ENCODE peak calls at places on chromosomes 13 and 19, in five cellular contexts. One of them, this sample, is unnamed.

GRCh38 chr13:44231786-44232516 is 141.7 kb upstream of the SERP2 start:
- DNase-seq in H9: peak
- DNase-seq in mesenchymal stem cell: peak
- DNase-seq in H1: peak
- DNase-seq in trophoblast cell: peak
- DNase-seq in this sample: peak

GRCh38 chr19:54478677-54479266 is 5.7 kb upstream of the CDC42EP5 start:
- DNase-seq in H9: peak
- DNase-seq in mesenchymal stem cell: peak
- DNase-seq in H1: peak
- DNase-seq in trophoblast cell: peak
- DNase-seq in this sample: peak

GRCh38 chr13:106369091-106369490 is 166.4 kb downstream of the EFNB2 start:
- DNase-seq in H9: no peak
- DNase-seq in mesenchymal stem cell: no peak
- DNase-seq in H1: no peak
- DNase-seq in trophoblast cell: no peak
- DNase-seq in this sample: peak

GRCh38 chr13:76709851-76710250 is 176.4 kb downstream of the KCTD12 start:
- DNase-seq in H9: no peak
- DNase-seq in mesenchymal stem cell: no peak
- DNase-seq in H1: no peak
- DNase-seq in trophoblast cell: no peak
- DNase-seq in this sample: no peak

GRCh38 chr13:84433024-84433423 is 550.8 kb upstream of the SLITRK1 start:
- DNase-seq in H9: no peak
- DNase-seq in mesenchymal stem cell: peak
- DNase-seq in H1: no peak
- DNase-seq in trophoblast cell: no peak
- DNase-seq in this sample: no peak

GRCh38 chr13:31903072-31903815 is 128.3 kb upstream of the FRY start:
- DNase-seq in H9: no peak
- DNase-seq in mesenchymal stem cell: no peak
- DNase-seq in H1: no peak
- DNase-seq in trophoblast cell: no peak
- DNase-seq in this sample: no peak

GRCh38 chr19:50244695-50245094 is 41.3 kb downstream of the MYH14 start:
- DNase-seq in H9: no peak
- DNase-seq in mesenchymal stem cell: no peak
- DNase-seq in H1: no peak
- DNase-seq in trophoblast cell: no peak
- DNase-seq in this sample: no peak

GRCh38 chr13:93614776-93615175 is 388.2 kb downstream of the GPC6 start:
- DNase-seq in H9: no peak
- DNase-seq in mesenchymal stem cell: no peak
- DNase-seq in H1: no peak
- DNase-seq in trophoblast cell: no peak
- DNase-seq in this sample: no peak

GRCh38 chr13:98484289-98485219 is 92.4 kb downstream of the STK24 start:
- DNase-seq in H9: peak
- DNase-seq in mesenchymal stem cell: peak
- DNase-seq in H1: peak
- DNase-seq in trophoblast cell: peak
- DNase-seq in this sample: peak

GRCh38 chr13:32624441-32624840 is 38.2 kb downstream of the PDS5B start:
- DNase-seq in H9: no peak
- DNase-seq in mesenchymal stem cell: no peak
- DNase-seq in H1: no peak
- DNase-seq in trophoblast cell: no peak
- DNase-seq in this sample: no peak

GRCh38 chr13:106446011-106446410 is 89.5 kb downstream of the EFNB2 start:
- DNase-seq in H9: no peak
- DNase-seq in mesenchymal stem cell: peak
- DNase-seq in H1: no peak
- DNase-seq in trophoblast cell: no peak
- DNase-seq in this sample: no peak

GRCh38 chr19:2246801-2247361 is 2.2 kb upstream of the AMH start:
- DNase-seq in H9: no peak
- DNase-seq in mesenchymal stem cell: no peak
- DNase-seq in H1: no peak
- DNase-seq in trophoblast cell: no peak
- DNase-seq in this sample: no peak

GRCh38 chr13:84870190-84870589 is 929.0 kb downstream of the SLITRK6 start:
- DNase-seq in H9: peak
- DNase-seq in mesenchymal stem cell: no peak
- DNase-seq in H1: no peak
- DNase-seq in trophoblast cell: no peak
- DNase-seq in this sample: no peak

GRCh38 chr19:3849092-3849491 is 19.7 kb downstream of the ZFR2 start:
- DNase-seq in H9: peak
- DNase-seq in mesenchymal stem cell: no peak
- DNase-seq in H1: no peak
- DNase-seq in trophoblast cell: peak
- DNase-seq in this sample: no peak

GRCh38 chr13:26502826-26503225 is 54.7 kb upstream of the WASF3 start:
- DNase-seq in H9: peak
- DNase-seq in mesenchymal stem cell: peak
- DNase-seq in H1: no peak
- DNase-seq in trophoblast cell: no peak
- DNase-seq in this sample: no peak

GRCh38 chr19:49556412-49557398 is 23.7 kb downstream of the NOSIP start:
- DNase-seq in H9: peak
- DNase-seq in mesenchymal stem cell: no peak
- DNase-seq in H1: peak
- DNase-seq in trophoblast cell: no peak
- DNase-seq in this sample: no peak

GRCh38 chr13:34179481-34179880 is 361.5 kb downstream of the RFC3 start:
- DNase-seq in H9: no peak
- DNase-seq in mesenchymal stem cell: no peak
- DNase-seq in H1: no peak
- DNase-seq in trophoblast cell: no peak
- DNase-seq in this sample: no peak

GRCh38 chr19:11293468-11294389 is 2.2 kb upstream of the TSPAN16 start:
- DNase-seq in H9: peak
- DNase-seq in mesenchymal stem cell: peak
- DNase-seq in H1: peak
- DNase-seq in trophoblast cell: peak
- DNase-seq in this sample: peak

GRCh38 chr13:28746289-28746612 is 27.5 kb upstream of the SLC46A3 start:
- DNase-seq in H9: no peak
- DNase-seq in mesenchymal stem cell: no peak
- DNase-seq in H1: no peak
- DNase-seq in trophoblast cell: no peak
- DNase-seq in this sample: no peak

GRCh38 chr19:30795727-30796126 is 423.5 kb downstream of the ZNF536 start:
- DNase-seq in H9: no peak
- DNase-seq in mesenchymal stem cell: no peak
- DNase-seq in H1: no peak
- DNase-seq in trophoblast cell: no peak
- DNase-seq in this sample: no peak

GRCh38 chr13:32443111-32443510 is 15.2 kb upstream of the N4BP2L1 start:
- DNase-seq in H9: no peak
- DNase-seq in mesenchymal stem cell: peak
- DNase-seq in H1: no peak
- DNase-seq in trophoblast cell: peak
- DNase-seq in this sample: no peak

GRCh38 chr13:24842533-24843278 is 78.7 kb downstream of the RNF17 start:
- DNase-seq in H9: no peak
- DNase-seq in mesenchymal stem cell: peak
- DNase-seq in H1: no peak
- DNase-seq in trophoblast cell: no peak
- DNase-seq in this sample: no peak

GRCh38 chr13:102280366-102280765 is 121.5 kb downstream of the FGF14 start:
- DNase-seq in H9: no peak
- DNase-seq in mesenchymal stem cell: no peak
- DNase-seq in H1: no peak
- DNase-seq in trophoblast cell: no peak
- DNase-seq in this sample: peak

GRCh38 chr13:102289606-102290005 is 112.2 kb downstream of the FGF14 start:
- DNase-seq in H9: no peak
- DNase-seq in mesenchymal stem cell: no peak
- DNase-seq in H1: no peak
- DNase-seq in trophoblast cell: no peak
- DNase-seq in this sample: no peak

GRCh38 chr13:102291587-102292218 is 110.1 kb downstream of the FGF14 start:
- DNase-seq in H9: peak
- DNase-seq in mesenchymal stem cell: peak
- DNase-seq in H1: no peak
- DNase-seq in trophoblast cell: no peak
- DNase-seq in this sample: no peak

DNA sequence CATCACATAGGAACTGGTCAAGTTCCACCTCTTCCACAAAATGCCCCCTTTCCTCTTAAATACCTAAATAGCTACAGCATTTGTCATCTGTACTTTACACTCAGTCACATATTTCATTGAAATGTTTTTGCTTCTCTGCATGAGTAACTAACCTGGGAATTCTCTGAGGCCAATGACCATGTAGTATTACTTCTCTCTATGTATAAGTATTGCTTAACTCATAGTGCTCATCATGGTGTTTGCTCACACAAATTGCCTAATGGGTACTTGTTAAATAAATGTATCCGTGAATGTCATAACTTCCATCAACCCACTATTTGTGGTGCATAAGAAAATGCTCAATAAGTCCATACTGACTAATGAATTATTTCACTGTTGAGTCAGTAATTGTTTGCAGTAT is 115.5 kb downstream of the FGF14 start:
- DNase-seq in H9: no peak
- DNase-seq in mesenchymal stem cell: peak
- DNase-seq in H1: no peak
- DNase-seq in trophoblast cell: peak
- DNase-seq in this sample: no peak
- H3K18ac ChIP-seq in H9: no peak
- H3K18ac ChIP-seq in mesenchymal stem cell: peak
- H3K18ac ChIP-seq in H1: no peak
- H3K18ac ChIP-seq in trophoblast cell: no peak
- H3K18ac ChIP-seq in this sample: no peak

DNA sequence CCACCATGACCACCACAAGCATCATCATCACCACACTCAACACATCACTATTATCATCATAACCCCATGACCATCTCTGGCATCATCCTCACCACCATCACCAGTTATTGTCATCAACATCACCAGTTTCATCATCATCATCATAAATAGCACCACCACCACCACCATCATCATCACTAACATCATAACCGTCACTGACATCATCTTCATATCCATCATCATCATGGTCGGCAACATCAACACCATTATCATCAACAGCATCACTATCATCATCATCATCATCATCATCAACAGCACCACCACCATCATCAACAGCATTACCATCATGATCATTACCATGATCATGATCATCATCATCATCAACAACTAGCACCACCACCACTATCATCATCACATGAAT is 67.2 kb downstream of the MBD3L1 start:
- DNase-seq in H9: no peak
- DNase-seq in mesenchymal stem cell: no peak
- DNase-seq in H1: no peak
- DNase-seq in trophoblast cell: no peak
- DNase-seq in this sample: no peak
- H2BK12ac ChIP-seq in H9: no peak
- H2BK12ac ChIP-seq in mesenchymal stem cell: no peak
- H2BK12ac ChIP-seq in H1: no peak
- H2BK12ac ChIP-seq in trophoblast cell: no peak
- H2BK12ac ChIP-seq in this sample: no peak

GRCh38 chr19:52034051-52034728 is 6.0 kb upstream of the ZNF614 start:
- DNase-seq in H9: no peak
- DNase-seq in mesenchymal stem cell: peak
- DNase-seq in H1: no peak
- DNase-seq in trophoblast cell: no peak
- DNase-seq in this sample: no peak

GRCh38 chr19:52028780-52029123 is 573 bp upstream of the ZNF614 start:
- DNase-seq in H9: no peak
- DNase-seq in mesenchymal stem cell: no peak
- DNase-seq in H1: no peak
- DNase-seq in trophoblast cell: no peak
- DNase-seq in this sample: no peak

DNA sequence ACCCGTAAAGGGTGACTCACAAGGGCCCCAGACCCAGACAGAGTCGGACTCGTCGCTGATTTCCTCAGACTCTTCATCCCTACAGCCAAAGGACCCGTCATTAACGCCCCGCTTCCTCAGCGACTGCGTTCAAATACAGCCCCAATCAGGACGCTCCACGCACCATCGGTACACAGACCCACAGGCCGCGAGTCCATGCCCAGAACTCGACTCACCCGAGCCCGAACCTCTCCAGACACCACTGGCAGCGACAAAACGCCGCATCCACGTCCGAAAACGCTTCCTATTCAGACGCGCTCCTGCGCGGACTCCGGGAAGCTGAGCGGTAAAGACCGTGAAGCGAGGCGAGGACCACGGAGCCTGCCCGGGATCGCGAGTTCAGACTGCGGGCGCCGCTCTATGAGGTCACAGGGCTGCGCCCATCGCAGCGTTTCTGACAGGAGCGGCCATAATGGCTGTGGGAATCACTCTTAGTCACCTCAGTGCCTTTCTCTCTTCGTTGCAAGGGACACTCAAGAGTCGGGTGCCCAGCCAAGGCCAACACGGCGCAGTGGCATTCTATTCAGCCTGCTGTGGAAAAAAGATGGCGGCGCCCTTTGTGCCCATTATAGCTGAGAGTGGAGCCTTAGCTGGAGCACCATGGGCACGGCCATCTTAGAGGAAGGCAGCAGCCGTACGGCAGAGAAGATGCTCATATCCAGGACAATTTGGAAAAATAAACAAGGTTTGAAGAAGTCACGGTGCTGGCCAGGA is at the start of gene ZNF614:
- DNase-seq in H9: peak
- DNase-seq in mesenchymal stem cell: peak
- DNase-seq in H1: peak
- DNase-seq in trophoblast cell: peak
- DNase-seq in this sample: peak
- H4K91ac ChIP-seq in H9: no peak
- H4K91ac ChIP-seq in mesenchymal stem cell: peak
- H4K91ac ChIP-seq in H1: peak
- H4K91ac ChIP-seq in trophoblast cell: peak
- H4K91ac ChIP-seq in this sample: no peak

GRCh38 chr13:80348308-80348707 is 7.4 kb upstream of the SPRY2 start:
- DNase-seq in H9: no peak
- DNase-seq in mesenchymal stem cell: no peak
- DNase-seq in H1: no peak
- DNase-seq in trophoblast cell: no peak
- DNase-seq in this sample: no peak

GRCh38 chr13:80345771-80346510 is 5.0 kb upstream of the SPRY2 start:
- DNase-seq in H9: no peak
- DNase-seq in mesenchymal stem cell: no peak
- DNase-seq in H1: no peak
- DNase-seq in trophoblast cell: no peak
- DNase-seq in this sample: no peak

GRCh38 chr13:80342541-80343371 is 1.8 kb upstream of the SPRY2 start:
- DNase-seq in H9: peak
- DNase-seq in mesenchymal stem cell: peak
- DNase-seq in H1: peak
- DNase-seq in trophoblast cell: peak
- DNase-seq in this sample: peak

DNA sequence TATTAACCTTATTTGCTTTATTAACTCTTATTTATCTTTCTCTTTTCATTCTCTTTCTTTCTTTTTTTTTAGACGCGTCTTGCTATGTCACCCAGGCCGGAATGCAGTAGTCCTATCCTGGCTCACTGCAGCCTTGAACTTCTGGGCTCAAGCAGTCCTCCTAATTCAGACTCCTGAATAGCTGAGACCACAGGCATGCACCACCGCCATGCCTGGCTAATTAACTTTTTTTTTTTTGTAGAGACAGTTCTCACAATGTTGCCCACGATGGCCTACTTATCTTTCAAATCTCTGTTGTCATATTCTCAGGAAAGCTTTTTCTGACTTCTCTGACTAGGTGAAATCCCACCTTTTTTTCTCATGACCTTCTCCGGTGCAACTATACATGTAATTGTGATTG is 7.8 kb upstream of the SPRY2 start:
- DNase-seq in H9: no peak
- DNase-seq in mesenchymal stem cell: no peak
- DNase-seq in H1: no peak
- DNase-seq in trophoblast cell: no peak
- DNase-seq in this sample: no peak
- H3K18ac ChIP-seq in H9: no peak
- H3K18ac ChIP-seq in mesenchymal stem cell: no peak
- H3K18ac ChIP-seq in H1: no peak
- H3K18ac ChIP-seq in trophoblast cell: no peak
- H3K18ac ChIP-seq in this sample: no peak

This sample was measured in neuronal stem cell.